ENCODE peak calls at places on chromosome 13, in five cellular contexts. H is endodermal cell, M is right cardiac atrium, S is Caco-2, K is aorta. X is an unnamed sample. For H3K27me3, the result is how much of the 10 kb centered on the place peaks cover.

GRCh38 chr13:98838776-98839175 is 86.3 kb upstream of the SLC15A1 start:
- DNase-seq in S (no peak), M (no peak), K (no peak), H (no peak), X (no peak)

GRCh38 chr13:113586661-113587479 is 2.3 kb downstream of the TFDP1 start:
- DNase-seq in S (no peak), H (peak), M (no peak), K (no peak), X (no peak)

GRCh38 chr13:112576768-112577167 is 11.2 kb downstream of the TUBGCP3 start:
- DNase-seq in K (no peak), S (no peak), H (no peak), M (no peak), X (no peak)

GRCh38 chr13:52130641-52131040 is 1.8 kb upstream of the NEK5 start:
- DNase-seq in M (no peak), H (no peak), K (no peak), S (no peak), X (no peak)

GRCh38 chr13:113548171-113548641 is 36.3 kb upstream of the TFDP1 start:
- DNase-seq in S (no peak), H (peak), M (peak), K (peak), X (no peak)

GRCh38 chr13:48580185-48580803 is 47.4 kb upstream of the RCBTB2 start:
- DNase-seq in H (peak), K (no peak), M (peak), S (peak), X (peak)

GRCh38 chr13:98489446-98490194 is 87.3 kb downstream of the STK24 start:
- DNase-seq in M (no peak), H (peak), S (no peak), K (no peak), X (no peak)

GRCh38 chr13:89701913-89702312 is 1645.6 kb upstream of the MIR17HG start:
- DNase-seq in K (no peak), M (no peak), H (no peak), S (no peak), X (no peak)

GRCh38 chr13:48944221-48944620 is 31.5 kb upstream of the FNDC3A start:
- DNase-seq in S (no peak), M (no peak), K (no peak), H (no peak), X (no peak)

GRCh38 chr13:71867101-71867814 is at the start of gene DACH1:
- DNase-seq in H (peak), M (peak), K (peak), S (peak), X (peak)

GRCh38 chr13:112068531-112069062 is 1.6 kb downstream of the SOX1 start:
- DNase-seq in S (no peak), M (no peak), H (peak), K (no peak), X (no peak)

GRCh38 chr13:111387945-111388600 is 67.6 kb downstream of the TEX29 start:
- DNase-seq in S (no peak), K (peak), M (no peak), H (peak), X (no peak)

GRCh38 chr13:40547545-40548322 is 118.7 kb downstream of the FOXO1 start:
- DNase-seq in S (no peak), M (no peak), H (no peak), K (no peak), X (no peak)

GRCh38 chr13:114110091-114110829 is 22.2 kb downstream of the RASA3 start:
- DNase-seq in S (no peak), M (peak), K (peak), H (peak), X (peak)

GRCh38 chr13:38421590-38422560 is 72.2 kb downstream of the UFM1 start:
- DNase-seq in H (no peak), K (no peak), M (no peak), S (no peak), X (no peak)

GRCh38 chr13:74574964-74575728 is 440.9 kb upstream of the KLF12 start:
- DNase-seq in K (no peak), H (peak), S (no peak), M (no peak), X (no peak)

GRCh38 chr13:61728468-61728867 is 312.8 kb upstream of the PCDH20 start:
- DNase-seq in H (no peak), S (no peak), K (no peak), M (no peak), X (no peak)

GRCh38 chr13:110116072-110116487 is 190.9 kb downstream of the COL4A1 start:
- DNase-seq in H (peak), M (peak), K (no peak), S (peak), X (peak)

GRCh38 chr13:29543230-29544215 is 52.0 kb downstream of the SLC7A1 start:
- DNase-seq in M (no peak), K (no peak), S (peak), H (peak), X (no peak)

GRCh38 chr13:41916173-41916954 is 44.5 kb downstream of the VWA8 start:
- DNase-seq in S (no peak), M (no peak), K (no peak), H (no peak), X (no peak)

GRCh38 chr13:100464006-100464405 is 124.6 kb downstream of the GGACT start:
- DNase-seq in K (no peak), S (no peak), M (no peak), H (no peak), X (no peak)

GRCh38 chr13:80386592-80386991 is 45.7 kb upstream of the SPRY2 start:
- DNase-seq in H (no peak), K (no peak), M (no peak), S (no peak), X (peak)

DNA sequence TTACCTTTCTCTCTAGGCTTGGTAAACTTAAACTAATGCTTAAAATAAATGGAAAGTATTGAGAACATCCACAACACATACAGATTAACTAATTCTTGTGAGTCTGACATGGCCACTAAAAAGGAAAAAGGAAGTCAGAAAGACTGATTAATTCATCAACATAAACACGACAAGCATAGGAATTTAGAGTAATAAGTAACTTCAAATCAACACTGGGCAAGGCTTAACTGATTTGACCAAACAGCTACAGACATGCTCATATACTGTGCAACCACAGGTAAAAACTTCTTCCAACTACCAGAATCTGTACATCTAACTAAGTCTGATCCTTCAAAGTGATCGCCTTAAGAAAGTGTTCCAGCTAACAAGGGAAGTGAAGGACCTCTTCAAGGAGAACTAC is 20.5 kb downstream of the UGGT2 start:
- DNase-seq in K (no peak), M (no peak), H (no peak), S (no peak), X (no peak)
- H3K27me3 ChIP-seq in K (under half), M (under half), H (under half), S (under half), X (under half)

DNA sequence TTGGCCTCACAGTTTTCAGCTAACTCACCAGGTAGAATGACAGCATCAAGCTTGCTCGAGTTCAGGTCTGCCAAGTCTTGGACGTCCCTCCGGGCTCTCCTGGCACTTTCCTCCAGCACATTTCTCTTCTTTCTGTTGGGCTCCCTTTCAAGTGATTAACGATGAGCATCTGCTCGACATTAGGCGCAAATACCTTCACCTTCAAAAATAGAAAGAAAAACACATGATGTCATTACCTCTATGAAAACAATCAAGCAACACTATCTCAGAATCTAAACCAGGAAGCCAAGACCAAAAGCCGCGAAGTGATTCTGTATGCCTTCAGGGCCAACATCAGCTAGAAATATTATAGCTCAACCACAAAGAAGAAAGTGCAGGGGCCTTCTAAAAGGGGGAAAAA is 15.4 kb upstream of the CLN5 start:
- DNase-seq in S (no peak), K (no peak), H (no peak), M (no peak), X (no peak)
- H3K27me3 ChIP-seq in S (under half), K (under half), H (under half), M (under half), X (under half)

DNA sequence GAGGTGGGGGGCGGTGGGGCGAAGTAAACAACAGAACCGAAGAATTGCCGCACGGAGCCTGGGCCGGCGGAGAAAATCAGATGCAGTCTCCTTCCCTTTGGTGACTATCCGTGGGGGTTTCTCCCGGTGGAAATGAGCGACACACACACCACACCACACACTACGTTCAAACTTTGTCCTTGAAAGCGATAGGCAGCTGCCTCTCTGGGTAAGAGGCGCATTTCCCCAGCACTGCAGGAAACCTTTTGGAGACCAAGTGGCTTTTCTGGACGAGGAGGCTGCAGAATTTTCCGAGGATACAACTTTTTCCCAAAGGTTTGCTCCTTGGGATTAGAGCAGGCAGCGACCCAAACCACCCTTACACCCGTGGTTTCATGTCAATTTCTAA is 38.1 kb upstream of the FLT1 start:
- DNase-seq in K (no peak), H (no peak), M (no peak), S (no peak), X (no peak)
- H3K27me3 ChIP-seq in K (under half), H (under half), M (under half), S (under half), X (under half)

DNA sequence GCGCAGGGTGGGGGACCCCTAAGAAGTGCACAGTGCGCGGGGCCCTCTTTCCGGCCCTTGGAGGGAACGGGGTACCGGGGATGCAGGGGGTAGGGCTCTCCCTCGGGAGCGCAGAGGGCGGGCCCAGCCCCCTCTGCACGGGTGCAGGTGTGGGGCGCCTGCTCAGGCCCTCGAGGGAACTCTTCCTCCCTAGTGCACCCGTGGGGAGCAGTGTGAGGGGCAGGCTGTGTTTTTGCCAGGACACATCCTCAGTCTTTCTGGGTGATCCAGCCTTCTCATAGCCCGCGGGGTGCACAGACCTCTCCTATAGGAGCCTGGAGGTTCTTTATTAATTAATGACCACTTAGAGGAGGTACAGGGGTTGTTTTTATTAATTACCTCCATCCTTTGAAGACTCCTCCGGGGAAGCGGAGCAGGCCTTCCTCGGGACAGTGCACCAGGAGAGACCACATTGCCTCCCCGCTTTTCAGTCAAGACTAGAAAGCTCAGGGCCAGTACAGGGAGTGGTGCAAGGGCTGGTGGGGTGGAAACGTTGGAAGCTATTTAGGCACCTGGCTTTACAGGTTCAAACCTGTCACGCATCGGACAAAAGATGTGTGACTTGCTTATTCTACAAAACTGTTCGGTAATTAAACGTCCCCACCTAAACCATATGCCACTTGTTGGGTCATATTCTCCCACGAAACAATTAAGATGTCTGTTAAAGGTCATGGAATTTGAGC is 598 bp upstream of the GJB6 start:
- DNase-seq in S (no peak), H (no peak), K (no peak), M (no peak), X (no peak)
- H3K27me3 ChIP-seq in S (under half), H (half or more), K (under half), M (under half), X (under half)

DNA sequence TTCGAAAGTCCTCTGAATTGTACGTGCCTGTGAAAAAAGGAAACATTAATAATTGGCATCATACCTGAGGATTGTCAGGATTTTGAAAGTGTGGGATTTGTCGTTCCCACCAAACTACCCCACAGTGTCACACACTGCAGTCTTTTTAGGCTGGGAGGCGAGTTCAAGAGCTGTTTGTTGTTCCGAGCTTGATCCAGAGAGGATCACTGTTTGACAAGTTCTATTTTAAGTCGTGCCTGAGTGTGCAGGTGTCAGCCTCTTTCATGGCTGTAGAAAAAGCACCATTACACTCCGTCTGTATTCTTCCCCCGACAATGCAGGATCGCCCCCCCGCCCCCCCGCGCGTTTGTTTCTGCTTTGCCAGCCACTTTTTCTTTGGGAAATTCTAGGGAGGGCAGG is 635 bp upstream of the NBEA start:
- DNase-seq in K (no peak), M (no peak), S (no peak), H (no peak), X (no peak)
- H3K27me3 ChIP-seq in K (under half), M (under half), S (under half), H (under half), X (under half)

DNA sequence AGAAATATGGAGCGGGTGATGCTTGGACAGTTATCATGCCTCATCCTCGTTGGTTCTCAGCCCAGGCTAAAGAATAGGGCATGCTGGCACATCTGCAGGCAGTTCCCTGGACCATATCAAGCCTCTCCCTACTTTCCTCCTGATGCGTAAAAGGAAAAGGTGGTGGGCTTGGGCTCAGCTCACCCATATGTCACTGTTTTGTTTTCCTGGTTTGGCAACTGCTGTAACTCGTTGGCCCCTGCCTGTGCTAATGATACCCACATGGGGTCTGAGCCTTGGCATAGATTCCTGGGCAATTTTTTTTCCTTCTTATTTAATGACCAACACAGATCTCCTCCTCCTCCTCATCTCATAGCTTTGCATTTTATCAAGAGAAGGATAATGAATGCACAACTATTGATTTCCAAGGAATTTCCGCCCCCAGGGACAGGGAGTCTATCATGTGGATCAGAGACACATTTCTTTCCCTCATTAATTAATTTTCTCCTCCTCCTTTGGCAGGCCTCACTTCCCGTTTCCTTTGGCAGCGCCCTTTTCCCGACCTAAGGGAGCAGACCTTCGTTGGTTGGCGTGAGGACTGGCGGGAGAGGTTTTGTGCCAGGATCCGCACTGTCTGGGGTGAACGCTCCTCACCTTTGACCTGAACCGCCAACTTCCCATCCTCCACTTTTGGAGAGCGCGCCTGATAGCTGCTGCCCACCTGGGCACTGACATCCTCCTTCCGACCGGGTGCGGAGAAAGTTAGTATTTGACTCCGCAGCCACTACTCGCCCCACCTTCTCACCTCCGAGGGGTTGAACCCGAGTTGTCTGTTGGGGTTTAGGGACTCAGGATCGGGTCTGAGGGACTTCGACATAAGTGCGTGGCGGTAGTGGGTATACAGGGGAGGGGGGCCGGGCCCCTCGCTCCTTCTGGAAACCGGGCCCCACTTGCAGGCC is 3.4 kb upstream of the POU4F1 start:
- DNase-seq in S (no peak), H (peak), M (no peak), K (no peak), X (no peak)
- H3K27me3 ChIP-seq in S (under half), H (half or more), M (under half), K (under half), X (half or more)

GRCh38 chr13:45933203-45934014 is 81.9 kb upstream of the SIAH3 start:
- DNase-seq in M (no peak), H (no peak), K (no peak), S (no peak), X (no peak)
- H3K27me3 ChIP-seq in M (under half), H (under half), K (under half), S (under half), X (under half)

DNA sequence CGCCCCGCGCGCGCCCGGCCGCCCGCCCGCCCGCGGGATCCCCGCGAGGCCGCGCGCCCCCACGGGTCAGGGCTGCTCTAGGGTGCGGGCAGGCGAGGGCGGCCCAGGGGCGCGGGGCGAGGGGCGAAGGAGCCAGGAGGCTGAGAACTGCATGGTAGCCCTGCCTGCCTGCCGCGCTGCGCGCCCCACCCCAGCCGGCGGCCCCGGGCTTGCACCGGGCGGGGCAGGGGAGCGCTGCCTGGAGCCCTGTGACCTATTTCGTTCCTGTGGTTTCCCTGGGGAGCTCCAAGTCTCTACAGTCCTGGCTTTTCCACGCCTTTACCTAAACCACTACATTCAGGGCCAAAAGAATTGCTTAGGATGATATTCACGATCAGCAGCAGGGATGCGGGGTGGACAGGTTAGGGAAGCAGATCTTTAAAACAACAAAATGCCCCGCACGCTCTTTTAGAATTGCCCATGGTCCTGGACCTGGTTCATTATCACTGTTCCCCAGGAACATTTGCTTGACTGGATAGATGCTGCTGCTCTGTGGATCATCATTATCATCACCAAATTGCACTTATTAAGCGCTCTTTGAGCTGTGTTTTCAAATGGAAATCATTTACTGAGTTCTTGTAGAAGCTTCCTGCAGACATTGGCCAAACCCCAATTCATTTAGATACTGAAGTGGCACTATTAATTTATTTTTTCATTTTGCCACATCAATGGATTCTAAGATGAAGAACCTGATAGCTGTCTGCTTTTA is 423 bp upstream of the GPR12 start:
- DNase-seq in K (no peak), H (peak), M (no peak), S (peak), X (no peak)
- H3K27me3 ChIP-seq in K (under half), H (half or more), M (under half), S (under half), X (under half)

GRCh38 chr13:63696055-63696454 is 2280.4 kb upstream of the PCDH20 start:
- DNase-seq in K (no peak), H (no peak), S (no peak), M (no peak), X (no peak)

GRCh38 chr13:63690672-63691071 is 2275.0 kb upstream of the PCDH20 start:
- DNase-seq in K (no peak), S (no peak), H (no peak), M (no peak), X (no peak)

GRCh38 chr13:63691474-63691873 is 2275.8 kb upstream of the PCDH20 start:
- DNase-seq in S (no peak), H (no peak), K (no peak), M (no peak), X (no peak)

GRCh38 chr13:63693696-63694095 is 2278.0 kb upstream of the PCDH20 start:
- DNase-seq in H (no peak), S (no peak), M (no peak), K (no peak), X (no peak)
- H3K27me3 ChIP-seq in H (under half), S (under half), M (under half), K (under half), X (under half)

GRCh38 chr13:57843555-57843954 is 212.0 kb downstream of the PCDH17 start:
- DNase-seq in H (no peak), K (no peak), S (no peak), M (no peak), X (no peak)

GRCh38 chr13:57846600-57847173 is 215.1 kb downstream of the PCDH17 start:
- DNase-seq in M (no peak), K (no peak), H (no peak), S (no peak), X (no peak)
- H3K27me3 ChIP-seq in M (under half), K (under half), H (under half), S (under half), X (under half)

X was measured in body of pancreas.